ENCODE peak calls at places on chromosomes 7 and 10, in five cellular contexts. H, L, E, I and O are unnamed samples.

GRCh38 chr10:784377-784758 is 94.9 kb upstream of the DIP2C start:
- DNase-seq in I (no peak), H (no peak), E (no peak), L (peak; percentile 79), O (no peak)

GRCh38 chr10:128868481-128868880 is 598.6 kb upstream of the MGMT start:
- DNase-seq in I (no peak), L (no peak), H (no peak), E (no peak), O (no peak)

GRCh38 chr7:7129381-7129780 is 53.0 kb upstream of the C1GALT1 start:
- DNase-seq in E (no peak), L (no peak), H (no peak), I (no peak), O (peak; percentile 2)

GRCh38 chr7:18345641-18346234 is 149.8 kb upstream of the HDAC9 start:
- DNase-seq in L (no peak), E (peak; percentile 48), I (no peak), H (peak; percentile 74), O (no peak)

GRCh38 chr10:110361800-110362456 is 57.2 kb upstream of the SMNDC1 start:
- DNase-seq in I (no peak), H (no peak), E (no peak), L (no peak), O (no peak)

GRCh38 chr7:71442492-71443196 is 310.7 kb downstream of the GALNT17 start:
- DNase-seq in E (no peak), I (no peak), H (no peak), L (no peak), O (no peak)

GRCh38 chr7:144437370-144438191 is 34.1 kb upstream of the NOBOX start:
- DNase-seq in E (peak; percentile 63), H (peak; percentile 88), I (peak; percentile 10), L (no peak), O (peak; percentile 14)

GRCh38 chr7:106848851-106849442 is 16.1 kb upstream of the PIK3CG start:
- DNase-seq in H (peak; percentile 15), L (no peak), I (peak; percentile 60), E (peak; percentile 21), O (peak; percentile 59)

GRCh38 chr10:80596391-80597257 is 58.9 kb downstream of the SH2D4B start:
- DNase-seq in H (peak; percentile 65), L (no peak), E (peak; percentile 73), I (no peak), O (no peak)

GRCh38 chr10:113666682-113667252 is 2.9 kb upstream of the NRAP start:
- DNase-seq in H (peak; percentile 33), E (no peak), L (no peak), I (no peak), O (no peak)

GRCh38 chr7:28263622-28264266 is 83.1 kb upstream of the JAZF1 start:
- DNase-seq in H (no peak), I (no peak), E (no peak), L (no peak), O (no peak)

GRCh38 chr10:24685958-24686540 is 37.6 kb downstream of the ARHGAP21 start:
- DNase-seq in I (no peak), H (peak; percentile 71), L (no peak), E (no peak), O (peak; percentile 55)

GRCh38 chr10:4812952-4813351 is 13.1 kb upstream of the AKR1E2 start:
- DNase-seq in L (peak; percentile 57), I (peak; percentile 21), H (peak; percentile 73), E (peak; percentile 85), O (no peak)

GRCh38 chr7:112572669-112573301 is 92.0 kb downstream of the LSMEM1 start:
- DNase-seq in I (no peak), H (no peak), L (no peak), E (no peak), O (no peak)

DNA sequence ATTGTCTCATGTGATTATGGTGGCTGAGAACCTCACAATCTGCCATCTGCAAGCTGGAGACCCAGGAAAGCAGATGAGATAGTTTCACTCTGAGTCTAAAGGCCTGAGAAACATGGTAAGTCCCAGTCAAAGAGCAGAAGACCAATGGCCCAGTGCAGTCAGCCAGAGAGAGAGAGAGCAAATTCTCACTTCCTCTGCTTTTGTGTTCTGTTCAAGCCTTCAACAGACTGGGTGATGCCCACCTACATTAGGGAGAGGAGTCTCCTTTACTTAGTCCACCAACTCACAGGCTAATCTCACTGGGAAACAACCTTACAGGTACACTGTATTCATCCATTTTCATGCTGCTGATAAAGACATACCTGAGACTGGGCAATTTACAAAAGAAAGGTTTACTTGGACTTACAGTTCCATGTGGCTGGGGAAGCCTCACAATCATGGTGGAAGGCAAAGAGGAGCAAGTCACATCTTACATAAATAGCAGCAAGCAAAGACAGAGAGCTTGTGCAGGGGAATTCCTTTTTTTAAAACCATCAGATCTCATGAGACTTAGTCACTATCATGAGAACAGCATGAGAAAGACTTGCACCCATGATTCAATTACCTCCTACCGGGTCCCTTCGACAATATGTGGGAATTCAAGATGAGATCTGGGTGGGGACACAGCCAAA is 4.7 kb upstream of the FRMPD2 start:
- DNase-seq in H (no peak), L (no peak), I (no peak), E (no peak), O (no peak)
- H3K4me3 ChIP-seq in H (no peak overlapping the region), L (no peak overlapping the region), I (no peak overlapping the region), E (no peak overlapping the region), O (no peak overlapping the region)

GRCh38 chr7:114923403-114923713 is 1.5 kb downstream of the MDFIC start:
- DNase-seq in I (no peak), E (no peak), H (no peak), L (no peak), O (no peak)

GRCh38 chr7:114921636-114922150 is at the start of gene MDFIC:
- DNase-seq in I (no peak), L (no peak), H (no peak), E (peak; percentile 72), O (no peak)

GRCh38 chr7:114924066-114924712 is 2.3 kb downstream of the MDFIC start:
- DNase-seq in H (no peak), I (no peak), L (no peak), E (no peak), O (no peak)

GRCh38 chr7:114922652-114923402 is 933 bp downstream of the MDFIC start:
- DNase-seq in L (no peak), H (peak; percentile 84), E (peak; percentile 74), I (no peak), O (no peak)

DNA sequence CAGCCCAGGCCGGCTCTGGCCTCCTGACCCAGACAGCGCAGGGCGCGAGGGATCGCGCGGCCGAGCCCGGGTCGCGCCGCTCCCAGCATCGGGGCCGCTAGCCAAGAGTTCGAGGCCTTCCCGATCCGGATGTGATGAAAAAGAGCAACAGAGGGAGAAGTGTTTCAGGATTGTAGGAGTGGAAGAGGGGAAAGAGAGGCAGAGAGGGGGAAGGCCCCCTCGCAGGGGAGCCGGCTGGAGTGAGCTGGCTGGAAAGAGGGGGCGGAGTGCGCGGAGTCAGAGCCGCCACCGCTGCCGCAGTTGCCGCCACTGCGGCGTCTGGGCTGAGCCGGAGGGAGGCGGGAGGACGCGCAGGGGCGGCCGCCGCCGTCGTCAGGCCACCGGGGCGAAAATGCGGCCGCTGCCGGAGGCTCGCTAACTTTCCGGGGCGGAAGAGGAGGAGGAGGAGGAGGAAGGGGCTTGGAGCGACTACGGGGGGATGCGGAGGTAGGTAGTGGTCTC is 307 bp downstream of the MDFIC start:
- DNase-seq in H (peak; percentile 66), I (no peak), E (peak; percentile 68), L (peak; percentile 47), O (no peak)
- TF ChIP-seq CTCF in H (no peak), I (no peak), E (no peak), L (no peak), O (no peak)

GRCh38 chr7:111529507-111530355 is 32.6 kb downstream of the IMMP2L start:
- DNase-seq in E (peak; percentile 60), H (peak; percentile 29), I (no peak), L (no peak), O (peak; percentile 5)

GRCh38 chr7:111528331-111528730 is 34.0 kb downstream of the IMMP2L start:
- DNase-seq in L (no peak), H (no peak), E (no peak), I (no peak), O (no peak)

GRCh38 chr7:111527545-111527944 is 34.7 kb downstream of the IMMP2L start:
- DNase-seq in L (no peak), H (no peak), I (no peak), E (no peak), O (no peak)

GRCh38 chr7:111521660-111522059 is 40.6 kb downstream of the IMMP2L start:
- DNase-seq in E (no peak), L (no peak), I (no peak), H (no peak), O (no peak)

DNA sequence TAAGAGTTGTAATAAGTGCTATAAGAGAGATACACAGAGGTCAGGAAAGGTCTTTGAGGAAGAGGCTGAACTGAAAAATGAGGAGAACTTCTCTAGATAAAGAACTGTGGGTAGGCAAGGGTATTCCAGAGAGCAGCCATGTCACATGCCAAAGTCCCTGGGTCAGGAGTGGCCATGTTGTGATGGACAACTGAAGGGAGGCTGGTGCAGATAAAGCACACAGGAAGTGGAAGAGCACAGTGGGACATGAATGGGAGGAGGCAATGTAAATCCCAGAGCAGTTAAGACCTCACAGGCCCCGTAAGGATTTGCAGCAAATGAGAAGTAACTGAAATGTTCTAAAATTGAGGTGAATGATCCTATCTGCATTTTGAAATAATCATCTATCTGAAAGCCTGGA is 37.2 kb downstream of the IMMP2L start:
- DNase-seq in H (no peak), L (no peak), I (no peak), E (no peak), O (no peak)
- H3K4me3 ChIP-seq in H (no peak overlapping the region), L (no peak overlapping the region), I (no peak overlapping the region), E (no peak overlapping the region), O (no peak overlapping the region)

GRCh38 chr7:74475987-74476350 is 22.3 kb downstream of the GTF2IRD1 start:
- DNase-seq in H (no peak), L (no peak), E (no peak), I (no peak), O (no peak)
- TF ChIP-seq CTCF in H (no peak), L (no peak), E (no peak), I (no peak), O (no peak)

DNA sequence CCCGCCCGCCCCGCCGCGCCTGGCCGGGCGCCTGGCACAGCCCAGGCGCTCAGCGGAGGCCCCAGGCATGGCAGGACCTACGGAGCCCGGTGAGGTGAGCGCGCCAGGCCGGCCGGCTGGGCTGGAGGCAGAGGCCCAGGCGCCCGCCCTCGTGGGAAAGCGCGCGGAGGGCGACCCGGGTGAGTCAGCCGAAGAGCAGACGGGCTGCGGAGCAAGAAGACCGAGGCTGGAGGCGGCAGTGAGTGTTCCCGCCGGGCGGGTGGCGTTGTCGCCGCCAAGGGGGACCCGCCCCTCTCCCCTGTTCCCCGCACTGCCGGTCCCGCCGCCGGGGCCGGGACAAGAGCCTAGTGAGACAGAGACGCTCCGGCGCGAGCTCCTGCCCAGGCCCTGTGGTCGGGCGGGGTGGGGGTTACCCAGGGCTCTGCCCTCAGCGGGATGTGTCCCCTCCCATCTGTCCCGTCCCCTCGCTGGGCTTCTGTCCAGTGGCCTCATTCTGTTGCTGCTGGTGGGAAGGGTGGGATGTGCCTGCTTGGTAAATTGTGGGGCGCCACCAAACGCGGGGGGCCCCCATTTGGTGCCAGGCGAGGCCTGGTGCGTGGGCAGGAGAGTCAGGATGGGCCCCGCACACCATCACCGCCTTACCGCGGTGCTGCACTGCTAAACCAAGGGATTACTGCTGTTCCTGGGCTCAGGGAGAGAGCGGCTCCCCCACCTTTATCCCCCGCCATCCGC is 17.0 kb upstream of the NODAL start:
- DNase-seq in L (peak; percentile 84), I (no peak), E (no peak), H (peak; percentile 68), O (peak; percentile 24)
- H3K4me3 ChIP-seq in L (peak overlapping the region; percentile 64), I (peak overlapping the region; percentile 25), E (no peak overlapping the region), H (no peak overlapping the region), O (no peak overlapping the region)